ENCODE peak calls at places on chromosomes 12 and 14, in six cellular contexts. One of them, this sample, is unnamed.

GRCh38 chr14:89673499-89674225 is 256.6 kb upstream of the FOXN3 start:
- DNase-seq in esophagus muscularis mucosa: no peak
- DNase-seq in NCI-H2171 treated with DMSO at 0.1 percent for 48 hours: no peak
- DNase-seq in esophagus squamous epithelium: no peak
- DNase-seq in foreskin fibroblast: peak; percentile 52
- DNase-seq in K562: no peak
- DNase-seq in this sample: no peak

GRCh38 chr12:50618864-50619609 is 114.3 kb downstream of the DIP2B start:
- DNase-seq in NCI-H2171 treated with DMSO at 0.1 percent for 48 hours: no peak
- DNase-seq in esophagus muscularis mucosa: no peak
- DNase-seq in foreskin fibroblast: peak; percentile 50
- DNase-seq in esophagus squamous epithelium: no peak
- DNase-seq in K562: no peak
- DNase-seq in this sample: no peak

GRCh38 chr12:33588082-33588712 is 148.6 kb upstream of the SYT10 start:
- DNase-seq in esophagus squamous epithelium: no peak
- DNase-seq in NCI-H2171 treated with DMSO at 0.1 percent for 48 hours: no peak
- DNase-seq in esophagus muscularis mucosa: no peak
- DNase-seq in K562: peak; percentile 66
- DNase-seq in foreskin fibroblast: no peak
- DNase-seq in this sample: no peak

GRCh38 chr12:1562813-1563412 is 31.5 kb downstream of the FBXL14 start:
- DNase-seq in foreskin fibroblast: no peak
- DNase-seq in K562: no peak
- DNase-seq in esophagus muscularis mucosa: no peak
- DNase-seq in esophagus squamous epithelium: no peak
- DNase-seq in NCI-H2171 treated with DMSO at 0.1 percent for 48 hours: no peak
- DNase-seq in this sample: no peak

GRCh38 chr12:116066381-116067230 is 210.9 kb downstream of the MED13L start:
- DNase-seq in K562: peak; percentile 49
- DNase-seq in NCI-H2171 treated with DMSO at 0.1 percent for 48 hours: peak; percentile 36
- DNase-seq in foreskin fibroblast: peak; percentile 74
- DNase-seq in esophagus squamous epithelium: no peak
- DNase-seq in esophagus muscularis mucosa: no peak
- DNase-seq in this sample: no peak

GRCh38 chr12:14771651-14772137 is 31.6 kb downstream of the WBP11 start:
- DNase-seq in esophagus squamous epithelium: no peak
- DNase-seq in foreskin fibroblast: no peak
- DNase-seq in NCI-H2171 treated with DMSO at 0.1 percent for 48 hours: no peak
- DNase-seq in K562: no peak
- DNase-seq in esophagus muscularis mucosa: no peak
- DNase-seq in this sample: no peak

GRCh38 chr12:20455001-20455706 is 86.8 kb downstream of the PDE3A start:
- DNase-seq in foreskin fibroblast: peak; percentile 12
- DNase-seq in K562: no peak
- DNase-seq in esophagus muscularis mucosa: no peak
- DNase-seq in esophagus squamous epithelium: no peak
- DNase-seq in NCI-H2171 treated with DMSO at 0.1 percent for 48 hours: no peak
- DNase-seq in this sample: no peak

GRCh38 chr12:126915309-126915708 is 1351.7 kb upstream of the TMEM132C start:
- DNase-seq in esophagus muscularis mucosa: no peak
- DNase-seq in K562: no peak
- DNase-seq in NCI-H2171 treated with DMSO at 0.1 percent for 48 hours: no peak
- DNase-seq in esophagus squamous epithelium: no peak
- DNase-seq in foreskin fibroblast: no peak
- DNase-seq in this sample: no peak

GRCh38 chr12:110068654-110069053 is 20.3 kb upstream of the C12orf76 start:
- DNase-seq in esophagus muscularis mucosa: no peak
- DNase-seq in K562: no peak
- DNase-seq in foreskin fibroblast: no peak
- DNase-seq in esophagus squamous epithelium: no peak
- DNase-seq in NCI-H2171 treated with DMSO at 0.1 percent for 48 hours: no peak
- DNase-seq in this sample: no peak

GRCh38 chr12:66405395-66405794 is 103.1 kb downstream of the HELB start:
- DNase-seq in esophagus squamous epithelium: no peak
- DNase-seq in foreskin fibroblast: peak; percentile 65
- DNase-seq in NCI-H2171 treated with DMSO at 0.1 percent for 48 hours: peak; percentile 57
- DNase-seq in K562: no peak
- DNase-seq in esophagus muscularis mucosa: no peak
- DNase-seq in this sample: no peak

GRCh38 chr14:78259831-78260230 is 89.7 kb downstream of the NRXN3 start:
- DNase-seq in NCI-H2171 treated with DMSO at 0.1 percent for 48 hours: no peak
- DNase-seq in esophagus squamous epithelium: no peak
- DNase-seq in K562: no peak
- DNase-seq in foreskin fibroblast: no peak
- DNase-seq in esophagus muscularis mucosa: no peak
- DNase-seq in this sample: no peak

GRCh38 chr12:38662851-38663250 is 242.5 kb downstream of the CPNE8 start:
- DNase-seq in NCI-H2171 treated with DMSO at 0.1 percent for 48 hours: no peak
- DNase-seq in K562: no peak
- DNase-seq in foreskin fibroblast: no peak
- DNase-seq in esophagus squamous epithelium: no peak
- DNase-seq in esophagus muscularis mucosa: no peak
- DNase-seq in this sample: no peak

GRCh38 chr12:93361159-93361919 is 16.4 kb upstream of the NUDT4 start:
- DNase-seq in K562: no peak
- DNase-seq in esophagus squamous epithelium: no peak
- DNase-seq in NCI-H2171 treated with DMSO at 0.1 percent for 48 hours: peak; percentile 72
- DNase-seq in esophagus muscularis mucosa: no peak
- DNase-seq in foreskin fibroblast: no peak
- DNase-seq in this sample: no peak

GRCh38 chr12:90773526-90773925 is 181.4 kb downstream of the CCER1 start:
- DNase-seq in K562: no peak
- DNase-seq in NCI-H2171 treated with DMSO at 0.1 percent for 48 hours: no peak
- DNase-seq in esophagus squamous epithelium: no peak
- DNase-seq in esophagus muscularis mucosa: no peak
- DNase-seq in foreskin fibroblast: peak; percentile 44
- DNase-seq in this sample: no peak